ENCODE peak calls at places on chromosomes 2 and 18, in six cellular contexts. X is fibroblast of the conjunctiva; G is activated CD4-positive, alpha-beta T cell treated with anti-CD3 and anti-CD28 coated beads for 36 hours; N is chondrocyte; Y is stimulated activated CD4-positive, alpha-beta T cell treated with anti-CD3 and anti-CD28 coated beads, TNF-alpha, amount 100 ng/mL, for 1 hour; B is posterior cingulate gyrus. A is an unnamed sample.
A peak's percentile ranks its signal among the peaks of the same experiment; 100 is the strongest.

GRCh38 chr2:23599006-23599405 is 214.0 kb downstream of the KLHL29 start:
- DNase-seq in X (no peak), G (no peak), N (no peak), Y (no peak), B (no peak), A (no peak)

GRCh38 chr18:55219823-55220222 is 260.6 kb upstream of the CCDC68 start:
- DNase-seq in X (no peak), G (no peak), N (no peak), Y (no peak), B (no peak), A (no peak)

GRCh38 chr2:135189148-135189547 is 137.1 kb downstream of the RAB3GAP1 start:
- DNase-seq in X (no peak), G (no peak), N (no peak), Y (no peak), B (no peak), A (no peak)

GRCh38 chr18:76453057-76453561 is 41.9 kb downstream of the ZNF516 start:
- DNase-seq in X (no peak), G (no peak), N (no peak), Y (no peak), B (no peak), A (no peak)

GRCh38 chr2:169300617-169301530 is 61.5 kb downstream of the LRP2 start:
- DNase-seq in X (no peak), G (no peak), N (no peak), Y (no peak), B (no peak), A (no peak)

GRCh38 chr2:226121339-226121738 is 678.3 kb downstream of the IRS1 start:
- DNase-seq in X (peak; percentile 82), G (no peak), N (no peak), Y (no peak), B (no peak), A (no peak)

GRCh38 chr2:190849774-190850173 is 30.8 kb upstream of the GLS start:
- DNase-seq in X (peak; percentile 28), G (no peak), N (no peak), Y (no peak), B (peak; percentile 46), A (no peak)

GRCh38 chr2:20650880-20651730 is at the start of gene HS1BP3:
- DNase-seq in X (peak; percentile 54), G (peak; percentile 92), N (peak; percentile 86), Y (peak; percentile 87), B (peak; percentile 80), A (peak; percentile 83)

GRCh38 chr2:174730530-174731018 is 33.7 kb downstream of the CHRNA1 start:
- DNase-seq in X (no peak), G (no peak), N (no peak), Y (no peak), B (no peak), A (no peak)

GRCh38 chr18:44731866-44732555 is 51.3 kb downstream of the SETBP1 start:
- DNase-seq in X (no peak), G (no peak), N (no peak), Y (no peak), B (no peak), A (no peak)

GRCh38 chr2:78304678-78305077 is 720.8 kb upstream of the REG3G start:
- DNase-seq in X (no peak), G (no peak), N (no peak), Y (no peak), B (no peak), A (no peak)

GRCh38 chr2:44367591-44367990 is 5.8 kb downstream of the CAMKMT start:
- DNase-seq in X (no peak), G (no peak), N (no peak), Y (no peak), B (no peak), A (no peak)

GRCh38 chr2:73588177-73588576 is 54.0 kb downstream of the NAT8 start:
- DNase-seq in X (no peak), G (no peak), N (no peak), Y (no peak), B (no peak), A (no peak)

GRCh38 chr2:172012688-172013358 is 13.1 kb downstream of the METAP1D start:
- DNase-seq in X (no peak), G (no peak), N (no peak), Y (no peak), B (no peak), A (no peak)

GRCh38 chr2:14673351-14673875 is 40.9 kb downstream of the LRATD1 start:
- DNase-seq in X (no peak), G (no peak), N (no peak), Y (no peak), B (no peak), A (no peak)

GRCh38 chr18:46877329-46877987 is 39.8 kb downstream of the PIAS2 start:
- DNase-seq in X (no peak), G (no peak), N (no peak), Y (no peak), B (no peak), A (no peak)

GRCh38 chr2:230864605-230865323 is at the start of gene ITM2C:
- DNase-seq in X (peak; percentile 18), G (peak; percentile 89), N (no peak), Y (peak; percentile 60), B (peak; percentile 75), A (peak; percentile 70)

GRCh38 chr2:30447149-30448045 is at the start of gene LCLAT1:
- DNase-seq in X (peak; percentile 51), G (peak; percentile 91), N (peak; percentile 92), Y (peak; percentile 80), B (peak; percentile 81), A (peak; percentile 86)

GRCh38 chr2:129827251-129827894 is 152.1 kb upstream of the RAB6C start:
- DNase-seq in X (no peak), G (no peak), N (no peak), Y (no peak), B (no peak), A (no peak)

GRCh38 chr2:17070711-17071110 is 405.1 kb upstream of the CYRIA start:
- DNase-seq in X (no peak), G (no peak), N (no peak), Y (no peak), B (no peak), A (no peak)

GRCh38 chr18:59085797-59086196 is 53.9 kb upstream of the SEC11C start:
- DNase-seq in X (no peak), G (no peak), N (no peak), Y (no peak), B (no peak), A (no peak)

GRCh38 chr2:219446101-219446504 is 11.5 kb downstream of the SPEG start:
- DNase-seq in X (no peak), G (no peak), N (no peak), Y (no peak), B (peak; percentile 60), A (no peak)

GRCh38 chr18:31509571-31509970 is 11.6 kb downstream of the DSG2 start:
- DNase-seq in X (no peak), G (no peak), N (no peak), Y (no peak), B (no peak), A (no peak)

GRCh38 chr2:70981866-70982810 is 3.7 kb downstream of the ANKRD53 start:
- DNase-seq in X (no peak), G (peak; percentile 3), N (peak; percentile 38), Y (no peak), B (no peak), A (no peak)